ENCODE peak calls at places on chromosomes 4 and X, in six cellular contexts. One of them, this sample, is unnamed.

GRCh38 chr4:181008164-181008563 is 1235.0 kb upstream of the TENM3 start:
- DNase-seq in ovary: no peak
- DNase-seq in GM12865: no peak
- DNase-seq in uterus: no peak
- DNase-seq in choroid plexus epithelial cell: peak
- DNase-seq in astrocyte of the spinal cord: peak
- DNase-seq in this sample: peak

GRCh38 chr4:76194325-76194724 is 19.3 kb downstream of the SCARB2 start:
- DNase-seq in ovary: no peak
- DNase-seq in GM12865: no peak
- DNase-seq in uterus: no peak
- DNase-seq in choroid plexus epithelial cell: peak
- DNase-seq in astrocyte of the spinal cord: peak
- DNase-seq in this sample: peak

GRCh38 chrX:39948564-39948963 is 149.2 kb downstream of the BCOR start:
- DNase-seq in ovary: no peak
- DNase-seq in GM12865: no peak
- DNase-seq in uterus: no peak
- DNase-seq in choroid plexus epithelial cell: no peak
- DNase-seq in astrocyte of the spinal cord: no peak
- DNase-seq in this sample: no peak

GRCh38 chr4:121213940-121214339 is 49.8 kb upstream of the TNIP3 start:
- DNase-seq in ovary: no peak
- DNase-seq in GM12865: no peak
- DNase-seq in uterus: no peak
- DNase-seq in choroid plexus epithelial cell: no peak
- DNase-seq in astrocyte of the spinal cord: no peak
- DNase-seq in this sample: no peak

GRCh38 chr4:128810331-128810870 is 901 bp downstream of the JADE1 start:
- DNase-seq in ovary: peak
- DNase-seq in GM12865: peak
- DNase-seq in uterus: peak
- DNase-seq in choroid plexus epithelial cell: peak
- DNase-seq in astrocyte of the spinal cord: no peak
- DNase-seq in this sample: no peak

GRCh38 chr4:52750819-52751348 is 341 bp downstream of the ERVMER34-1 start:
- DNase-seq in ovary: peak
- DNase-seq in GM12865: no peak
- DNase-seq in uterus: peak
- DNase-seq in choroid plexus epithelial cell: no peak
- DNase-seq in astrocyte of the spinal cord: no peak
- DNase-seq in this sample: peak

GRCh38 chrX:25020391-25021131 is 4.8 kb upstream of the ARX start:
- DNase-seq in ovary: peak
- DNase-seq in GM12865: peak
- DNase-seq in uterus: no peak
- DNase-seq in choroid plexus epithelial cell: no peak
- DNase-seq in astrocyte of the spinal cord: no peak
- DNase-seq in this sample: peak

GRCh38 chr4:53780736-53781400 is 189.6 kb upstream of the LNX1 start:
- DNase-seq in ovary: no peak
- DNase-seq in GM12865: no peak
- DNase-seq in uterus: no peak
- DNase-seq in choroid plexus epithelial cell: no peak
- DNase-seq in astrocyte of the spinal cord: no peak
- DNase-seq in this sample: no peak

GRCh38 chr4:46648088-46648744 is 258.3 kb upstream of the GABRA2 start:
- DNase-seq in ovary: no peak
- DNase-seq in GM12865: peak
- DNase-seq in uterus: no peak
- DNase-seq in choroid plexus epithelial cell: peak
- DNase-seq in astrocyte of the spinal cord: peak
- DNase-seq in this sample: peak

GRCh38 chrX:140766024-140766611 is 56.6 kb downstream of the LINC00632 start:
- DNase-seq in ovary: peak
- DNase-seq in GM12865: peak
- DNase-seq in uterus: peak
- DNase-seq in choroid plexus epithelial cell: peak
- DNase-seq in astrocyte of the spinal cord: peak
- DNase-seq in this sample: peak
- H3K4me3 ChIP-seq in ovary: no peak
- H3K4me3 ChIP-seq in GM12865: no peak
- H3K4me3 ChIP-seq in uterus: no peak
- H3K4me3 ChIP-seq in choroid plexus epithelial cell: peak
- H3K4me3 ChIP-seq in astrocyte of the spinal cord: peak
- H3K4me3 ChIP-seq in this sample: no peak

DNA sequence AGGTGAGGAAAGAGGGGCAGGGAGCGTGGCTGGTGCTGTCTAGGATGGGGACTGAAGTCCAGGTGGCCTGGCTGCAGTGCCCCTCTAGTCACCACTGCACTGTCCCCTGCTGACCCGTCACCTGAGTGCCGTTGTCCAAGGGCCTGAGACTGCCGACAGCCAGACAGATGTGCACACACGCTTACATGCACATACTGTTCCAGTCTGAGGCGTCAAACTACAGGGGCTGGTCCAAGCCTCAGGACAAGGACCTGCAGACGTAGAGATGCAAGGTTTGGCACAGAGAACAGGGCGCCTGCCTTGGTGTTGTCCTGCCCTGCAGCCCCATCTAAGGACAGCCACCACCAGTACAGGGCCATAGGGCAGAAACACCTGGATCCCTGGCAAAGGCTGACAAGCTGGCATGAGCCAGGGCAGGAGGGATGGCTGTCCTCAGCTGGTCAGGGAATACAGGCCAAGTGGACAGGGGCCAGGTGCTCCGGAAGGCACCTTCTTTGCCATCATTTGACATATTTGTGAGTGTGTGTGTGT is 1.7 kb downstream of the SLC2A9 start:
- DNase-seq in ovary: peak
- DNase-seq in GM12865: no peak
- DNase-seq in uterus: no peak
- DNase-seq in choroid plexus epithelial cell: no peak
- DNase-seq in astrocyte of the spinal cord: no peak
- DNase-seq in this sample: no peak
- H3K4me3 ChIP-seq in ovary: peak
- H3K4me3 ChIP-seq in GM12865: no peak
- H3K4me3 ChIP-seq in uterus: peak
- H3K4me3 ChIP-seq in choroid plexus epithelial cell: peak
- H3K4me3 ChIP-seq in astrocyte of the spinal cord: no peak
- H3K4me3 ChIP-seq in this sample: no peak

DNA sequence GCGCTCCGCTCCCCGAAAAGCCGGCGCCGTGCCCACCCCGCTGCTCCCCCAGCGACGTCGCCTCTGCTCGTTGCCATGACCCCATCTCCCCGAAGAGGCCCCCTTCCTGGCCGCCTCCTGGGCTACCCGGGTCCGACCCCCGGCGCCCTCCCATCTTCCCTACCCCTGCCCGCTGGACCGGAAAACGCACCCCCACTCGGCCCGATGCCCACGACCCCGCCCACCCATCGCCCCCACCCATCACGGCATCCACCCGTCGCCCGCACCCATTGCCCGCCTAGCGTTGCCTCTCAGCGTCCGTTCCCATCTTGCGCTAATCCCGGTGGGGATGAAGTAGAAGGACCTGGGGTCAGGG is 421 bp downstream of the GDI1 start:
- DNase-seq in ovary: no peak
- DNase-seq in GM12865: no peak
- DNase-seq in uterus: no peak
- DNase-seq in choroid plexus epithelial cell: no peak
- DNase-seq in astrocyte of the spinal cord: no peak
- DNase-seq in this sample: no peak
- H3K4me3 ChIP-seq in ovary: peak
- H3K4me3 ChIP-seq in GM12865: peak
- H3K4me3 ChIP-seq in uterus: peak
- H3K4me3 ChIP-seq in choroid plexus epithelial cell: peak
- H3K4me3 ChIP-seq in astrocyte of the spinal cord: peak
- H3K4me3 ChIP-seq in this sample: peak

GRCh38 chr4:119570401-119570800 is 58.2 kb downstream of the PDE5A start:
- DNase-seq in ovary: no peak
- DNase-seq in GM12865: no peak
- DNase-seq in uterus: no peak
- DNase-seq in choroid plexus epithelial cell: peak
- DNase-seq in astrocyte of the spinal cord: peak
- DNase-seq in this sample: no peak
- H3K4me3 ChIP-seq in ovary: no peak
- H3K4me3 ChIP-seq in GM12865: no peak
- H3K4me3 ChIP-seq in uterus: no peak
- H3K4me3 ChIP-seq in choroid plexus epithelial cell: no peak
- H3K4me3 ChIP-seq in astrocyte of the spinal cord: no peak
- H3K4me3 ChIP-seq in this sample: no peak

DNA sequence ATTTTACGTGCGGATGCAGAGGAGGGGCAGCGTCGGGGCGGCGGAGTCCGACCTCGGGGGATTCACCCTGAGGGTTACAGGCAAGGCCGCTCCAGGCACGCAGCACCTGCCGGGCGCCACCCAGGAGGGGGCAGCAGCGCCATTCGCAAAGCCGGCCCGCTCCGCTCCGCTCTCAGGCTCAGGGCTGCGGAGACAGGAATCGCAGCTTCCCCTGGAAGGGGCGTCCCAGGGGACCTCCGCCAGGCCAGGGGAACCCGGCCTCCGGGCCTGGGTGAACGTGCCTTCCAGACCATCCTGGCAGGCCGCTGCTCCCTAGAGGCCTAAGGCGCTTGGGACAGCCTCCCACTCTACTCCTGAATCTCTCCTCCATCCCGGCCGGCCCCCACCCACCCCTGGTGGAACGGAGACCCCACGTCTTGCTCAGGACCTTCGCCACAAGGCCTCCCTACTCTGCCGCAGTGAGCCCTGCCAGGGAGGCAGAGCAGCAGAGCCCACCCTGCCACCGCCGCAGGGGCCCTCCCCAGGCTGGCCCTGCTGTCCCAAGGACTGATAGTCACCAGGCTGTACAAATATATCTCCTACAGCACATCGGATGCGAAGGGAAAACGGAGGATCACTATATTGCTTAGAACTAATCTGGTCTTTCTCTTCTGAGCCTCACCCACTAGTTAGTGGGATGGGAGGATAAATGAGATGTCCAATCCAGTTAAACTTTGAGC is 114.9 kb downstream of the SMIM20 start:
- DNase-seq in ovary: peak
- DNase-seq in GM12865: peak
- DNase-seq in uterus: peak
- DNase-seq in choroid plexus epithelial cell: peak
- DNase-seq in astrocyte of the spinal cord: peak
- DNase-seq in this sample: peak
- H3K4me3 ChIP-seq in ovary: no peak
- H3K4me3 ChIP-seq in GM12865: no peak
- H3K4me3 ChIP-seq in uterus: no peak
- H3K4me3 ChIP-seq in choroid plexus epithelial cell: no peak
- H3K4me3 ChIP-seq in astrocyte of the spinal cord: no peak
- H3K4me3 ChIP-seq in this sample: no peak

This sample was measured in A673.